ENCODE peak calls at places on chromosomes 11 and 22, in four cellular contexts. T, I, F and A are unnamed samples. For H3K9me3, the result is how much of the 10 kb centered on the place peaks cover.

GRCh38 chr22:17192186-17192585 is 27.0 kb downstream of the ADA2 start:
- DNase-seq in T (no peak), I (no peak), F (no peak), A (no peak)

GRCh38 chr22:24435861-24436351 is 8.5 kb downstream of the ADORA2A start:
- DNase-seq in T (no peak), I (no peak), F (no peak), A (peak)

GRCh38 chr11:35794850-35795249 is 132.3 kb downstream of the TRIM44 start:
- DNase-seq in T (no peak), I (no peak), F (no peak), A (no peak)

GRCh38 chr11:105821366-105821765 is 200.7 kb downstream of the MSANTD4 start:
- DNase-seq in T (no peak), I (no peak), F (no peak), A (no peak)

GRCh38 chr22:35470903-35471321 is 69.7 kb upstream of the RASD2 start:
- DNase-seq in T (no peak), I (no peak), F (peak), A (no peak)

GRCh38 chr11:117107701-117108590 is 9.7 kb upstream of the SIK3 start:
- DNase-seq in T (no peak), I (no peak), F (no peak), A (no peak)

GRCh38 chr22:46074771-46075551 is 75.4 kb upstream of the PPARA start:
- DNase-seq in T (no peak), I (no peak), F (no peak), A (no peak)

GRCh38 chr11:7571640-7572000 is 57.8 kb downstream of the PPFIBP2 start:
- DNase-seq in T (peak), I (no peak), F (peak), A (peak)

GRCh38 chr11:129286813-129287212 is 88.8 kb upstream of the BARX2 start:
- DNase-seq in T (no peak), I (no peak), F (no peak), A (no peak)

GRCh38 chr11:628056-628455 is 1.1 kb upstream of the SCT start:
- DNase-seq in T (peak), I (no peak), F (no peak), A (no peak)

GRCh38 chr11:69819541-69820070 is 390 bp upstream of the FGF3 start:
- DNase-seq in T (peak), I (no peak), F (no peak), A (peak)

GRCh38 chr22:25774575-25775026 is 32.6 kb downstream of the MYO18B start:
- DNase-seq in T (peak), I (no peak), F (no peak), A (peak)

GRCh38 chr11:43285826-43286225 is 26.0 kb upstream of the API5 start:
- DNase-seq in T (no peak), I (no peak), F (no peak), A (no peak)

GRCh38 chr11:70745936-70746335 is 347.6 kb downstream of the CTTN start:
- DNase-seq in T (no peak), I (no peak), F (no peak), A (no peak)

GRCh38 chr22:25930710-25931353 is 188.8 kb downstream of the MYO18B start:
- DNase-seq in T (no peak), I (no peak), F (no peak), A (no peak)

GRCh38 chr11:69012092-69013008 is 696 bp downstream of the MRGPRF start:
- DNase-seq in T (peak), I (no peak), F (no peak), A (peak)

GRCh38 chr22:32531228-32531627 is 56.6 kb downstream of the FBXO7 start:
- DNase-seq in T (no peak), I (no peak), F (no peak), A (no peak)

GRCh38 chr22:29625090-29625825 is 21.8 kb downstream of the NF2 start:
- DNase-seq in T (no peak), I (no peak), F (peak), A (peak)

GRCh38 chr22:32558681-32559355 is 84.2 kb downstream of the FBXO7 start:
- DNase-seq in T (no peak), I (no peak), F (no peak), A (no peak)

GRCh38 chr11:16809901-16810668 is 71.6 kb downstream of the C11orf58 start:
- DNase-seq in T (no peak), I (no peak), F (no peak), A (no peak)

GRCh38 chr11:102422817-102423725 is 29.5 kb downstream of the TMEM123 start:
- DNase-seq in T (no peak), I (no peak), F (no peak), A (no peak)

GRCh38 chr22:43320943-43321900 is 21.9 kb downstream of the SCUBE1 start:
- DNase-seq in T (no peak), I (no peak), F (no peak), A (no peak)

GRCh38 chr11:46898396-46899095 is 19.8 kb downstream of the LRP4 start:
- DNase-seq in T (no peak), I (no peak), F (no peak), A (no peak)

GRCh38 chr11:46901156-46901555 is 17.2 kb downstream of the LRP4 start:
- DNase-seq in T (no peak), I (no peak), F (no peak), A (no peak)

GRCh38 chr11:46896719-46897406 is 21.5 kb downstream of the LRP4 start:
- DNase-seq in T (no peak), I (no peak), F (peak), A (peak)

GRCh38 chr11:46900091-46900746 is 18.1 kb downstream of the LRP4 start:
- DNase-seq in T (no peak), I (no peak), F (no peak), A (no peak)

DNA sequence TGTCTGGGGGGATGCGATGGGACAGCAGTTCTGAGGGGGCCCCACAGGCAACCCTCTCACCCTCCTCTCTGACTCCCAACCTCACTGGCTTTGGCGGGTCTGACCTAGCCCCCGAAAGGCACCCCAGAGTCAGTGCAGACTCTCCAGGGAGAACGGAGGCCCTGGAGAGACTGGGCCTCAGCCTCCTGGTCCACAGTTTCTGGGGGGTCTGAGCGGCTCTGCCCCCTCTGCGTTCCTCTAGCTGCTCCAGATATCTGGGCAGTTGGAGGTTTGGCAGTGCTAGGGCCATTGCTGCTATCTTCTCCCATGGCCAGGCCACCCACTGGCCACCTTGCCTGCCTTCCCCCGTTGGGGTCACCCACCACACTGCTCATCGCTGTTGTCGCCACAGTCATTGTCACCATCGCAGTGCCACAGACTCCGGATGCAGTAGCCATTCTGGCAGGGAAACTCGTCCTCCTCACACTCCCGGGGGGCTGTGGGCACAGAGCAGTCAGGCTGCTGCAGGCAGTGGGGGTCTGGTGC is 18.8 kb downstream of the LRP4 start:
- DNase-seq in T (no peak), I (no peak), F (no peak), A (no peak)
- TF ChIP-seq TCF12 in T (no peak), I (no peak), F (no peak), A (no peak)

DNA sequence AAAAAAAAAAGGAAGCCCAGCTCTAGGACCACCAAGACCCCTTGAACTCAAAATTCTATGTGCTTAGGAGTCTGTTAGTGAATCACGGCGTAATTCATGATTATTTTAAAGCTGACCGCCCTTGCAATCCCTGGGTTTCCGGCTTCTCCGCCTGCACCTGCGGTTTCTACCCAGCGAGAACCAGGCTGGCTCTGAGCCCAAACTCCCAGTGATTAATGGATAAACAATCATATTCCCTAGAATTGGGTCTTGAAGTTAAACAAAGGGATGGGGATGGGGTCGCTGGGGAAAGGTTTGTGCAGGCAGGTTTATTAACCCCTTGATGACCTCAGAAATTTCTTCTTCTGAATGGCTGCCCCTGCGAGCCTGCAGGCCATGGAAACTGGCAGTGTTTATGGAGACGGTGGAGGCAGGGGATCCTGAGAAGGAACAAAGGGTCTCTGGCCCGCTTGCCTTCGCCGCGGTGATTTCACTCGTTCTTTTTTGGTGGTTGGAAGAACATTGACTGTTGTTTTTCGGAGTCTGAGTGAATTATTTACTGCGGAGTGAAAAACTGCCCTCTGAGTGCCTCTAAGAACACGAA is 1000.4 kb downstream of the BRD1 start:
- DNase-seq in T (peak), I (no peak), F (no peak), A (no peak)
- H3K9me3 ChIP-seq in T (under half), I (under half), F (under half), A (under half)

GRCh38 chr11:114247070-114247789 is 49.0 kb upstream of the NNMT start:
- DNase-seq in T (no peak), I (no peak), F (no peak), A (no peak)
- TF ChIP-seq TCF12 in T (no peak), I (no peak), F (no peak), A (no peak)

GRCh38 chr22:48948575-48949170 is 879.0 kb downstream of the BRD1 start:
- DNase-seq in T (peak), I (no peak), F (no peak), A (no peak)
- H3K9me3 ChIP-seq in T (under half), I (under half), F (under half), A (under half)

GRCh38 chr11:127338380-127339259 is 338.1 kb upstream of the KIRREL3 start:
- DNase-seq in T (no peak), I (no peak), F (no peak), A (no peak)
- TF ChIP-seq TCF12 in T (no peak), I (no peak), F (no peak), A (no peak)